ENCODE peak calls at places on chromosomes 5 and 9, in four cellular contexts. K is mesendoderm, O is IMR-90, F is H1. R is an unnamed sample.

GRCh38 chr5:172525633-172526360 is 71.5 kb upstream of the SH3PXD2B start:
- DNase-seq in K (no peak), O (no peak), F (peak; percentile 14), R (no peak)

GRCh38 chr5:91283899-91284298 is 99.2 kb downstream of the ARRDC3 start:
- DNase-seq in K (no peak), O (peak; percentile 81), F (no peak), R (no peak)

GRCh38 chr5:172789687-172790495 is 18.9 kb upstream of the DUSP1 start:
- DNase-seq in F (no peak), O (no peak), K (no peak), R (peak; percentile 28)

GRCh38 chr5:103582364-103582763 is 19.8 kb upstream of the NUDT12 start:
- DNase-seq in K (peak; percentile 64), O (peak; percentile 50), F (no peak), R (peak; percentile 35)

GRCh38 chr5:124662261-124662781 is 84.1 kb downstream of the ZNF608 start:
- DNase-seq in F (no peak), K (peak; percentile 71), O (no peak), R (no peak)

GRCh38 chr9:122180633-122181032 is 20.9 kb downstream of the MORN5 start:
- DNase-seq in F (no peak), K (no peak), O (peak; percentile 88), R (no peak)

GRCh38 chr5:179819296-179820126 is 1.2 kb upstream of the SQSTM1 start:
- DNase-seq in O (peak; percentile 77), F (peak; percentile 79), K (peak; percentile 94), R (peak; percentile 90)

GRCh38 chr5:84403773-84404172 is 19.1 kb upstream of the EDIL3 start:
- DNase-seq in K (no peak), F (no peak), O (peak; percentile 97), R (no peak)

GRCh38 chr9:91577540-91577939 is 153.9 kb upstream of the NFIL3 start:
- DNase-seq in F (no peak), K (peak; percentile 46), O (no peak), R (no peak)

GRCh38 chr9:32622948-32623347 is 12.5 kb downstream of the TAF1L start:
- DNase-seq in O (no peak), F (no peak), K (no peak), R (no peak)

GRCh38 chr5:34043099-34043876 is at the start of gene C1QTNF3:
- DNase-seq in K (no peak), O (no peak), F (no peak), R (no peak)

GRCh38 chr5:130333089-130333488 is 428.8 kb downstream of the CHSY3 start:
- DNase-seq in K (no peak), O (peak; percentile 3), F (no peak), R (no peak)

GRCh38 chr5:122896598-122897282 is 51.3 kb downstream of the SNX24 start:
- DNase-seq in K (no peak), F (no peak), O (peak; percentile 85), R (no peak)

GRCh38 chr5:180866296-180866695 is 5.2 kb upstream of the ZFP62 start:
- DNase-seq in F (no peak), K (no peak), O (no peak), R (no peak)

GRCh38 chr9:115482747-115483146 is 364.8 kb upstream of the TNC start:
- DNase-seq in K (no peak), F (no peak), O (no peak), R (no peak)

GRCh38 chr9:94031380-94031779 is 52.9 kb upstream of the PTPDC1 start:
- DNase-seq in K (no peak), F (no peak), O (no peak), R (no peak)

GRCh38 chr9:18795947-18796705 is 236.9 kb downstream of the SAXO1 start:
- DNase-seq in F (no peak), O (peak; percentile 61), K (no peak), R (no peak)

GRCh38 chr5:54007822-54008777 is 302.3 kb downstream of the ARL15 start:
- DNase-seq in O (peak; percentile 66), K (no peak), F (no peak), R (no peak)

GRCh38 chr9:101028346-101029299 is at the start of gene PLPPR1:
- DNase-seq in O (peak; percentile 3), F (peak; percentile 85), K (peak; percentile 84), R (peak; percentile 88)

GRCh38 chr9:114483499-114483898 is 21.8 kb downstream of the WHRN start:
- DNase-seq in K (no peak), O (no peak), F (no peak), R (no peak)

GRCh38 chr5:150443242-150444075 is 6.1 kb downstream of the RPS14 start:
- DNase-seq in K (no peak), F (no peak), O (no peak), R (no peak)

GRCh38 chr5:133405275-133406034 is 206.9 kb downstream of the FSTL4 start:
- DNase-seq in O (no peak), K (no peak), F (peak; percentile 28), R (no peak)

GRCh38 chr5:26791433-26791832 is 247.0 kb downstream of the CDH9 start:
- DNase-seq in O (no peak), F (no peak), K (peak; percentile 4), R (no peak)

DNA sequence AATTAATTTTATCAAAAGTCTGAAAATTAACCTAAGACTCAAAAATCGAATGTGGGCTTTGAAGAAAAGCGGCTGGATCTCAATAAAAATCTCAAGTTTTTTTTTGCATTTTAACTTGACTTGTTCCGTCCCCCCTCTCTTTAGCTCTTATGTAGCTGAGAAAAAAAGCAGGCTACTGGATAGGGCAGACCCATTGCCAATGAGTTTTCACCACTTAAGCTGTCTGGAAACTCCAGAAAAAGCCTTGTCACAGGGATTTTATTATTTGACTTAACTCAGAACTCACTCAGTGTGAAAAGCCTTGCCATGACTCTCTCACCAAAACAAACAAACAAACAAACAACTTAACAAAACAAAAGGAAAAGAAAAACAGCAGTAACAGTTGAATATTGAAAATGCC is 247.4 kb downstream of the CDH9 start:
- DNase-seq in F (no peak), K (peak; percentile 6), O (no peak), R (no peak)
- H4K5ac ChIP-seq in F (no peak overlapping the region), K (no peak overlapping the region), O (no peak overlapping the region), R (no peak overlapping the region)

DNA sequence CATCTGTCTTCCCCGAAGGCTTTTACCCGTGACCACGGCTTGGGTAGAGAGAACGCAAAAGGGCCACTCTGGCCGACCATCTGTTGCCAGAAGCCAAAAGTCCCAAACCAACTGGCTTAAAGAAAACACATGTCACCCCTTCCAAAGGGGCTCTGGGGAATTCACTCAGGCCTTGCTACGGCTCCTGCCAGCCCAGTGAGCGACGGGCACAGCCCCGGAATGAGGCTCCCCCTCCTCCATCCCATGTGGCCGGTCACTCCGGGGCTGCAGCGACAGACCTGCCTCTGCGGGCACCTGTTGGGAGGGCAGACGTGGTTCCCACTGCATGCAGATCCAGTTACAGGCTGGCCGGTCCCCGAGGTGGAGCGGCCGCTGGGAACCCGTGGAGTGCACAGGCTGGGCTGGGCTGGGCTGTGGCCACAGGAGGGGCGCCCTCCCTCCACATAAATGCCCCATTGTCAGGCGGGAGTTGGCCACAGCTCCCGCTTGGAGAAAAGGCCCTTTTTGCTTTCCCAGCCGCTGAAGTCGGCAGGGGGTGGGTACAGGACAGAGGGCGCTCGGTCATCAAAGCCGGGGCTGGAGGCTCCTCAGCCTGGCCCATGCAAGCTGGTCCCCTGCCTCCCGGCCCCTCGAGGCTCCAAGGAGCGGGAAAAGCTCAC is 19.9 kb downstream of the NOTCH1 start:
- DNase-seq in F (no peak), K (no peak), O (no peak), R (no peak)
- H3K4me1 ChIP-seq in F (no peaks in the 10 kb centered on the region), K (peaks cover 2% of the 10 kb centered on the region), O (peaks cover 2% of the 10 kb centered on the region), R (no peaks in the 10 kb centered on the region)

GRCh38 chr9:69809304-69809863 is 11.2 kb upstream of the CFAP95 start:
- DNase-seq in O (peak; percentile 21), F (peak; percentile 75), K (peak; percentile 62), R (peak; percentile 52)
- H4K5ac ChIP-seq in O (no peak overlapping the region), F (no peak overlapping the region), K (no peak overlapping the region), R (no peak overlapping the region)

DNA sequence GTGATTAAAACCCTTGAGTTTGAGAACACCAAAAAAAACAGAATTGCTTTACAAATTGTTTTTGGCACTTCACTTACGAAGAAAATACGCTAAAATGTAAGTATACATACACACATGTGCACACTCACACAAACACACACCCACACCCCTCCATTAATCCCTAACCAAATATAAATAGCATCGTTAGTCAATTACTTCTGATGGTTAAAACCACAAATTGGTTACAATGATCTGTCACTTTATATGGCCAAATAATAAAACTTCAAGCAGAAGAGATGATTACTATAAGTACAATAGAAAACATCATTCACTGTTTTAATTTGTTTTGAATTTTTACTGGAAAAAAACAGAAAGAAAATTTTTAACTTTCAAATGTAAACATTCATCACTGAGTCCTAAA is 103.5 kb downstream of the NFIB start:
- DNase-seq in K (no peak), O (no peak), F (no peak), R (no peak)
- H3K4me1 ChIP-seq in K (no peaks in the 10 kb centered on the region), O (no peaks in the 10 kb centered on the region), F (peaks cover 6% of the 10 kb centered on the region), R (no peaks in the 10 kb centered on the region)

GRCh38 chr5:44389410-44389879 is at the start of gene FGF10:
- DNase-seq in F (no peak), O (no peak), K (peak; percentile 88), R (peak; percentile 84)
- H4K5ac ChIP-seq in F (no peak within 1 kb of the TSS), O (no peak within 1 kb of the TSS), K (no peak within 1 kb of the TSS), R (no peak within 1 kb of the TSS)

GRCh38 chr9:95074632-95075269 is 242.8 kb downstream of the FANCC start:
- DNase-seq in K (no peak), O (no peak), F (peak; percentile 35), R (peak; percentile 20)
- H3K4me1 ChIP-seq in K (peaks cover 15% of the 10 kb centered on the region), O (peaks cover 24% of the 10 kb centered on the region), F (peaks cover 3% of the 10 kb centered on the region), R (no peaks in the 10 kb centered on the region)

DNA sequence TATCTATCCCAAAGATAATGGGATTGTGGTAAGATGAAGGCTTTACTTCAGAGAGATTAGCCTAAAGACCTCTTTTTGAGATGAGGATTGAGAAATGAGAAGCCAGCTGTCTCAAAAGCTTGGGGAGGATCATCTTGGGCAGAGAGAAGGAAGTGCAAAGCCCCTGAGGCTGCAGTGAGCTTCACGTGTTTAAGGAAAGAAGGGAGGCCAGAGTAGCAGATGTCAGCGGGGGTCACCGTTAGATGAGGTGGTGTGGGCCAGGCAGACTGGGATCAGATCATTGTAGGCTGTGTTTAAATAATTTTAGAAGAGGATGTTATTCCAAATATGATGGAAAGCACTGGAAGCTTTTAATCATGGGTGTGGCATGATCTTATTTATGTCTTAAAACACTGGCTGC is 270.1 kb downstream of the ARHGEF28 start:
- DNase-seq in F (no peak), K (no peak), O (no peak), R (no peak)
- H4K5ac ChIP-seq in F (no peak overlapping the region), K (no peak overlapping the region), O (no peak overlapping the region), R (no peak overlapping the region)

R was measured in H9.